ENCODE peak calls at places on chromosomes 2 and 18, in ten cellular contexts. O is activated naive CD8-positive, alpha-beta T cell treated with anti-CD3 and anti-CD28 coated beads for 36 hours; J is AG10803; N is M059J; I is activated CD8-positive, alpha-beta memory T cell treated with anti-CD3 and anti-CD28 coated beads for 1 hour; W is NCI-H524; V is left kidney; L is T-helper 9 cell; A is ELF-1; Y is left cardiac atrium. X is an unnamed sample.

GRCh38 chr2:216714412-216714775 is 19.0 kb upstream of the IGFBP5 start:
- DNase-seq in O (no peak), J (peak), N (peak), I (no peak), W (no peak), V (no peak), L (no peak), A (no peak), Y (no peak), X (no peak)

GRCh38 chr2:231036131-231036530 is 1.2 kb upstream of the C2orf72 start:
- DNase-seq in O (no peak), J (no peak), N (no peak), I (no peak), W (no peak), V (no peak), L (no peak), A (peak), Y (no peak), X (no peak)

GRCh38 chr2:168573128-168573903 is 117.2 kb downstream of the CERS6 start:
- DNase-seq in O (no peak), J (peak), N (peak), I (no peak), W (no peak), V (no peak), L (no peak), A (no peak), Y (no peak), X (no peak)

GRCh38 chr2:180980943-180981898 is 816 bp downstream of the UBE2E3 start:
- DNase-seq in O (no peak), J (peak), N (peak), I (no peak), W (peak), V (peak), L (peak), A (peak), Y (peak), X (no peak)

GRCh38 chr2:160324161-160324768 is 124.2 kb upstream of the ITGB6 start:
- DNase-seq in O (peak), J (peak), N (peak), I (peak), W (peak), V (peak), L (peak), A (peak), Y (peak), X (no peak)

GRCh38 chr2:196798980-196799379 is 503 bp downstream of the GTF3C3 start:
- DNase-seq in O (no peak), J (no peak), N (peak), I (no peak), W (no peak), V (no peak), L (no peak), A (no peak), Y (no peak), X (no peak)

GRCh38 chr2:178731300-178731699 is 75.9 kb downstream of the TTN start:
- DNase-seq in O (no peak), J (no peak), N (no peak), I (no peak), W (no peak), V (no peak), L (no peak), A (no peak), Y (no peak), X (no peak)

GRCh38 chr2:53498210-53498609 is 269.4 kb upstream of the CHAC2 start:
- DNase-seq in O (no peak), J (peak), N (no peak), I (no peak), W (no peak), V (no peak), L (no peak), A (no peak), Y (no peak), X (no peak)

GRCh38 chr18:14919666-14920065 is 171.7 kb downstream of the ANKRD30B start:
- DNase-seq in O (no peak), J (no peak), N (no peak), I (no peak), W (no peak), V (no peak), L (no peak), A (no peak), Y (no peak), X (no peak)

GRCh38 chr18:42536442-42536841 is 579.0 kb downstream of the RIT2 start:
- DNase-seq in O (no peak), J (no peak), N (no peak), I (no peak), W (peak), V (no peak), L (no peak), A (no peak), Y (no peak), X (no peak)

GRCh38 chr2:120470041-120470716 is 124.2 kb downstream of the INHBB start:
- DNase-seq in O (no peak), J (peak), N (peak), I (no peak), W (no peak), V (peak), L (no peak), A (peak), Y (peak), X (peak)

GRCh38 chr2:203579131-203579643 is 44.1 kb upstream of the RAPH1 start:
- DNase-seq in O (peak), J (peak), N (peak), I (no peak), W (no peak), V (peak), L (no peak), A (peak), Y (no peak), X (no peak)

GRCh38 chr2:20424300-20425290 is 22.3 kb upstream of the RHOB start:
- DNase-seq in O (peak), J (peak), N (peak), I (no peak), W (no peak), V (peak), L (no peak), A (peak), Y (peak), X (peak)

GRCh38 chr2:54524236-54524991 is 68.3 kb downstream of the SPTBN1 start:
- DNase-seq in O (peak), J (peak), N (peak), I (no peak), W (no peak), V (no peak), L (no peak), A (no peak), Y (peak), X (no peak)

GRCh38 chr2:8358179-8358578 is 323.7 kb upstream of the ID2 start:
- DNase-seq in O (no peak), J (no peak), N (no peak), I (no peak), W (no peak), V (no peak), L (no peak), A (no peak), Y (no peak), X (no peak)

GRCh38 chr2:63399171-63399570 is 189.1 kb downstream of the WDPCP start:
- DNase-seq in O (no peak), J (no peak), N (no peak), I (no peak), W (peak), V (no peak), L (no peak), A (no peak), Y (no peak), X (no peak)

GRCh38 chr2:45649855-45650806 is 1.3 kb upstream of the PRKCE start:
- DNase-seq in O (peak), J (peak), N (peak), I (peak), W (peak), V (peak), L (peak), A (peak), Y (peak), X (peak)

GRCh38 chr18:44047585-44047984 is 633.1 kb upstream of the SETBP1 start:
- DNase-seq in O (no peak), J (no peak), N (no peak), I (no peak), W (no peak), V (peak), L (no peak), A (no peak), Y (no peak), X (no peak)

GRCh38 chr2:65024149-65024829 is 31.9 kb upstream of the CEP68 start:
- DNase-seq in O (no peak), J (peak), N (peak), I (no peak), W (no peak), V (no peak), L (no peak), A (no peak), Y (no peak), X (no peak)

GRCh38 chr2:227462972-227463931 is 8.7 kb upstream of the AGFG1 start:
- DNase-seq in O (peak), J (no peak), N (no peak), I (no peak), W (no peak), V (no peak), L (no peak), A (no peak), Y (no peak), X (no peak)

GRCh38 chr2:120738786-120739771 is 3.4 kb downstream of the GLI2 start:
- DNase-seq in O (no peak), J (no peak), N (no peak), I (no peak), W (no peak), V (peak), L (no peak), A (peak), Y (no peak), X (peak)

GRCh38 chr2:31429759-31430438 is 15.4 kb upstream of the XDH start:
- DNase-seq in O (peak), J (no peak), N (peak), I (peak), W (no peak), V (no peak), L (peak), A (no peak), Y (no peak), X (no peak)

GRCh38 chr2:128261245-128262128 is 57.2 kb downstream of the HS6ST1 start:
- DNase-seq in O (no peak), J (no peak), N (no peak), I (no peak), W (peak), V (no peak), L (no peak), A (peak), Y (no peak), X (no peak)

GRCh38 chr2:134924912-134925311 is 6.3 kb downstream of the CCNT2 start:
- DNase-seq in O (no peak), J (no peak), N (no peak), I (no peak), W (no peak), V (no peak), L (no peak), A (no peak), Y (no peak), X (no peak)

GRCh38 chr2:151761687-151762086 is 27.4 kb upstream of the NEB start:
- DNase-seq in O (no peak), J (no peak), N (no peak), I (no peak), W (no peak), V (no peak), L (no peak), A (no peak), Y (no peak), X (no peak)

GRCh38 chr2:240956161-240956934 is 42.1 kb upstream of the SNED1 start:
- DNase-seq in O (no peak), J (no peak), N (no peak), I (no peak), W (peak), V (no peak), L (no peak), A (no peak), Y (no peak), X (peak)

GRCh38 chr2:226869371-226869770 is 33.5 kb downstream of the RHBDD1 start:
- DNase-seq in O (no peak), J (peak), N (no peak), I (no peak), W (no peak), V (no peak), L (no peak), A (no peak), Y (no peak), X (no peak)

GRCh38 chr18:45874501-45875184 is 49.2 kb downstream of the SIGLEC15 start:
- DNase-seq in O (peak), J (peak), N (peak), I (no peak), W (no peak), V (no peak), L (peak), A (no peak), Y (no peak), X (no peak)

GRCh38 chr2:187853413-187853812 is 299.2 kb upstream of the TFPI start:
- DNase-seq in O (no peak), J (no peak), N (no peak), I (no peak), W (no peak), V (no peak), L (no peak), A (no peak), Y (no peak), X (no peak)